ENCODE peak calls at places on chromosomes 7 and 10, in four cellular contexts. X is mammary epithelial cell, P is heart right ventricle, U is WERI-Rb-1. T is an unnamed sample.

GRCh38 chr7:116525913-116526857 is 1.3 kb downstream of the CAV1 start:
- DNase-seq in X (peak), P (peak), U (peak), T (peak)

GRCh38 chr7:26181474-26182227 is 18.9 kb downstream of the HNRNPA2B1 start:
- DNase-seq in X (no peak), P (no peak), U (no peak), T (no peak)

GRCh38 chr10:80805343-80806020 is 267.8 kb downstream of the SH2D4B start:
- DNase-seq in X (no peak), P (no peak), U (no peak), T (no peak)

GRCh38 chr10:97570789-97571536 is 1.6 kb upstream of the ANKRD2 start:
- DNase-seq in X (no peak), P (no peak), U (peak), T (no peak)

GRCh38 chr7:96187735-96188622 is 133.9 kb downstream of the SLC25A13 start:
- DNase-seq in X (no peak), P (no peak), U (no peak), T (no peak)

GRCh38 chr10:113267616-113268015 is 285.2 kb upstream of the HABP2 start:
- DNase-seq in X (no peak), P (no peak), U (no peak), T (no peak)

GRCh38 chr7:8214162-8214897 is 47.6 kb downstream of the ICA1 start:
- DNase-seq in X (peak), P (no peak), U (no peak), T (peak)

GRCh38 chr10:24456319-24456718 is 247.4 kb downstream of the KIAA1217 start:
- DNase-seq in X (peak), P (no peak), U (peak), T (peak)

GRCh38 chr7:69739906-69740545 is 141.8 kb downstream of the AUTS2 start:
- DNase-seq in X (no peak), P (peak), U (peak), T (no peak)

GRCh38 chr7:14936530-14936929 is 34.0 kb upstream of the DGKB start:
- DNase-seq in X (no peak), P (peak), U (no peak), T (peak)

GRCh38 chr10:120823251-120823650 is 27.9 kb upstream of the WDR11 start:
- DNase-seq in X (no peak), P (no peak), U (no peak), T (no peak)

GRCh38 chr10:1043532-1043995 is 5.4 kb downstream of the IDI1 start:
- DNase-seq in X (no peak), P (peak), U (no peak), T (no peak)

GRCh38 chr10:6416892-6417512 is 163.1 kb downstream of the PRKCQ start:
- DNase-seq in X (peak), P (no peak), U (no peak), T (peak)

GRCh38 chr7:140506788-140507464 is 27.6 kb upstream of the MKRN1 start:
- DNase-seq in X (peak), P (peak), U (peak), T (peak)

GRCh38 chr7:133936074-133936473 is 191.1 kb upstream of the LRGUK start:
- DNase-seq in X (no peak), P (no peak), U (no peak), T (peak)

GRCh38 chr7:5574770-5575269 is 151.2 kb upstream of the TNRC18 start:
- DNase-seq in X (no peak), P (peak), U (no peak), T (no peak)

GRCh38 chr7:151632750-151633515 is 113.2 kb upstream of the RHEB start:
- DNase-seq in X (peak), P (peak), U (no peak), T (peak)

GRCh38 chr10:33155720-33156638 is 178.5 kb downstream of the NRP1 start:
- DNase-seq in X (peak), P (no peak), U (no peak), T (peak)

GRCh38 chr10:108362306-108362705 is 1197.8 kb upstream of the SORCS1 start:
- DNase-seq in X (no peak), P (no peak), U (no peak), T (no peak)

GRCh38 chr10:88039496-88040200 is 176.2 kb downstream of the PTEN start:
- DNase-seq in X (peak), P (peak), U (no peak), T (peak)

GRCh38 chr10:119643306-119644214 is 7.6 kb upstream of the BAG3 start:
- DNase-seq in X (no peak), P (no peak), U (peak), T (no peak)

GRCh38 chr10:103481974-103482531 is 3.0 kb upstream of the CALHM3 start:
- DNase-seq in X (peak), P (peak), U (peak), T (peak)

GRCh38 chr10:47421057-47421952 is 37.2 kb upstream of the ZNF488 start:
- DNase-seq in X (peak), P (no peak), U (no peak), T (peak)

GRCh38 chr7:107167483-107168232 is 1.1 kb upstream of the HBP1 start:
- DNase-seq in X (peak), P (peak), U (no peak), T (peak)

GRCh38 chr7:103075337-103075918 is 488 bp downstream of the ARMC10 start:
- DNase-seq in X (peak), P (peak), U (peak), T (peak)

GRCh38 chr10:122013311-122013780 is 24.4 kb downstream of the TACC2 start:
- DNase-seq in X (no peak), P (peak), U (no peak), T (no peak)

GRCh38 chr7:28731092-28731491 is 227.0 kb downstream of the TRIL start:
- DNase-seq in X (no peak), P (no peak), U (no peak), T (no peak)

GRCh38 chr7:36967387-36967786 is 243.1 kb upstream of the AOAH start:
- DNase-seq in X (peak), P (peak), U (peak), T (peak)

GRCh38 chr7:120272896-120273475 is at the start of gene KCND2:
- DNase-seq in X (no peak), P (no peak), U (peak), T (no peak)

GRCh38 chr7:5596046-5596895 is 172.6 kb upstream of the TNRC18 start:
- DNase-seq in X (peak), P (peak), U (no peak), T (peak)

GRCh38 chr7:127652333-127653248 is 597 bp downstream of the SND1 start:
- DNase-seq in X (peak), P (no peak), U (no peak), T (peak)

GRCh38 chr7:36415104-36415503 is 25.4 kb downstream of the ANLN start:
- DNase-seq in X (no peak), P (no peak), U (no peak), T (no peak)

GRCh38 chr7:7667187-7667586 is 26.6 kb downstream of the UMAD1 start:
- DNase-seq in X (no peak), P (no peak), U (peak), T (no peak)

GRCh38 chr7:105782391-105783063 is 93.9 kb downstream of the ATXN7L1 start:
- DNase-seq in X (peak), P (no peak), U (no peak), T (peak)

GRCh38 chr7:135744938-135745701 is 3.5 kb downstream of the FAM180A start:
- DNase-seq in X (peak), P (no peak), U (no peak), T (peak)

GRCh38 chr7:132882714-132883428 is 199.0 kb downstream of the CHCHD3 start:
- DNase-seq in X (no peak), P (no peak), U (no peak), T (no peak)

GRCh38 chr10:95660283-95660682 is 3.8 kb upstream of the ALDH18A1 start:
- DNase-seq in X (peak), P (no peak), U (no peak), T (peak)

GRCh38 chr7:45984386-45985295 is 63.6 kb upstream of the IGFBP3 start:
- DNase-seq in X (no peak), P (no peak), U (peak), T (peak)
- TF ChIP-seq CTCF in X (peak), P (no peak), U (peak), T (peak)

DNA sequence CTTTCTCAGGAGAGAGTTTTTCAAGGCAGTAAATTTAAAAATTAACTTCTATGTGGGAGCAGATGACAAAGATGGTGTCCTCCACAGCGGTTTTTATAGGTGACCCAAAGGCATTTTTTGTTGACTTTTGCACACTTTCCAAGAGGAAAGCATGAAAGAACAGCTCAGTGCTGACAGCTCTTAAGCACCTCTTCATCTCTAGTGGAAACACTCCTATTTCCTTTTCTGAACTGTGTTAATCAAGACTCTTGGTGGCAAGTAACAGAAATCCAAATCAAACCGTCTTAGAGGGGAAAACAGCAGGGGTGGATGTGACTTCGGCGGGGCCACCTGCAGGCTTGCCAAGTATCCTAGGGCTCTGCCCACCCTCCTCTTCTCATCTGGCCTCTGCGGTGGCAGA is 71.8 kb upstream of the GATA3 start:
- DNase-seq in X (no peak), P (no peak), U (no peak), T (no peak)
- H3K4me3 ChIP-seq in X (no peak), P (no peak), U (no peak), T (no peak)

DNA sequence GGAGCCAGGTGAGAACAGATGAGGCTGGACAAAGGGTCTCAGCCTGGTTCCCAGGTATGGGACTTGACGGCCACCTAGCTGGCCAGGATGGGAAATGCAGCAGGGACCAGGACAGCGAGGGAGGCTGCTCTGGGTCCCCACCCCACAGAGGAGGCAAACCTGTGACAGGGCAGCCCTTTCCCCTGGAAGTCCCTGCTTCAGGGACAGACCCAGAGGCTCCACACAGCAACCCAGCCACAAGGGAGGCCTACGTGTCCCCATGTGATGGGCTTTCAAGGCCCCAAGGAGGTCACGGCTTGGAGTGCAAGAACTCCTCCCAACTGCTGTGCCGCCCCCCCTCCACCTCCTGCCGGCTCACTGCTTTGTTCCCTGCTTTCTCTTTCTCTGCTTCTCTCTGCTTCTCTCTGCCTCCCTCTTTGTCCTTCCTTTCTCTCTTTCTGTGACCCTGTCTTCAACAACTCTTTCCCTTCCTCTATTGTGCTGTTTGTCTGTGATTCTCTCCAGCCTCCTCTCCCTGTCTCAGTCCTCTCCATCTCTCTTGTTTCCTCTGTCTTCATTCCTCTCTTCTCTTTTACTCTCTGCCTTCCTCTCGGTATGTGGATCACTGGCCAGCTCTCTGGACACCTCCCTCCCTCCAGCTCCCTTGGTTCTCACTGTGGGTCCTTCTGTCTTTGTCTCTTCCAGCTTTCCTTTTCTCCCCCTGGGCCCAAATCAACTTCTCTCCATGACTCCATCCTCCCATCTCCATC is 9.6 kb upstream of the EIF5AL1 start:
- DNase-seq in X (peak), P (no peak), U (peak), T (peak)
- TF ChIP-seq CTCF in X (peak), P (no peak), U (peak), T (peak)

GRCh38 chr7:31096198-31096881 is 44.2 kb downstream of the ADCYAP1R1 start:
- DNase-seq in X (no peak), P (no peak), U (no peak), T (no peak)

GRCh38 chr7:31096882-31097258 is 44.8 kb downstream of the ADCYAP1R1 start:
- DNase-seq in X (no peak), P (no peak), U (no peak), T (no peak)

GRCh38 chr7:31094271-31094670 is 42.2 kb downstream of the ADCYAP1R1 start:
- DNase-seq in X (no peak), P (no peak), U (no peak), T (no peak)

GRCh38 chr7:31092606-31093005 is 40.5 kb downstream of the ADCYAP1R1 start:
- DNase-seq in X (no peak), P (no peak), U (no peak), T (no peak)

DNA sequence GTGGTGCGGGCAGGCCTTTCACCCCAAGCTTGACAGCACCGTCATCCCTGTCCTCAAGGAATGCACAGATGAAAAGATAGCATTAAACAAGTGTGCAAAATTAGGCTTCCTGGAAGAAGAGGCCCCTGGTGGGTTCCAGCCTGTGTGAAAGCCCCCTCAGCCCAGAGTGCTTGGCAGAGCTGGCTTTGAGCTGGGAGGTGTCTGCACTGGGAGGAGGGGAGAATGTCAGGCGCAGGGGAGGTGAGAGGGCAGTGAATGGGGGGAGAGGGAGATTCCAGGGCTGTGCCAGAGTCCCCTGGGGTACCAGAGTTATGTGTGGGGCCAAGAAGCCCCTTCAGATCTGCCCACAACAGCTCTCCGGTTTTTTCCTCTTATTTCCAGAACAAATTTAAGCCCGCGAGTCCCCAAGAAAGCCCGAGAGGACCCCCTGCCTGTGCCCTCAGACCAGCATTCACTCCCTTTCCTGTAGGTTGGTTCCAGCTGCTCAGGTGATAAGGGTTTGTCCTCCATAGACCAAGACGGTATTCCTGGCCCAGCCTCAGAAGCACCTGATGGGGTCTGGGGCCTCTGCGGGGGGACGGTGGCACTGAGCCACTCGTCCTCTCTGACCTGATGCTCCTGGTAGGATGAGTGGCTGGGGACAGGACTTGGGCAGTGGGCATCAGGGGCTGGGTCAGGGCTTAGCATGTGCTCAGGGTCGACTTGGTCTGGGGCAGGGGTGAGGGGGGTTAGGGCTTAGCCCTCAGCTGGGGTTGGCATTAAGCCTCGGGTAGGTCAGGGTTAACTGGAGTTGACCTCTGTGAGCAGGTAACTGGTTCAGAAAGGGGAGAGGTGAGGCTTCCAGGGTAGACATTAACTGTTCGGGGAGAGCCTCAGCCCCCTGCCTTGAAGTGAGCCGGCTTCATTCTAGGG is 43.4 kb downstream of the ADCYAP1R1 start:
- DNase-seq in X (no peak), P (no peak), U (no peak), T (no peak)
- H3K4me3 ChIP-seq in X (no peak), P (no peak), U (no peak), T (no peak)

GRCh38 chr7:24788956-24789576 is 31.8 kb upstream of the GSDME start:
- DNase-seq in X (peak), P (no peak), U (no peak), T (peak)

GRCh38 chr7:24786306-24786705 is 29.0 kb upstream of the GSDME start:
- DNase-seq in X (no peak), P (no peak), U (no peak), T (no peak)

GRCh38 chr7:24784292-24784691 is 27.0 kb upstream of the GSDME start:
- DNase-seq in X (no peak), P (no peak), U (no peak), T (no peak)

GRCh38 chr7:24786941-24787340 is 29.7 kb upstream of the GSDME start:
- DNase-seq in X (peak), P (peak), U (no peak), T (peak)

GRCh38 chr7:24788075-24788474 is 30.8 kb upstream of the GSDME start:
- DNase-seq in X (no peak), P (no peak), U (no peak), T (no peak)
- TF ChIP-seq CTCF in X (peak), P (no peak), U (peak), T (peak)

GRCh38 chr7:74405191-74405898 is 48.4 kb upstream of the GTF2IRD1 start:
- DNase-seq in X (no peak), P (no peak), U (peak), T (peak)

GRCh38 chr7:74404741-74405140 is 49.0 kb upstream of the GTF2IRD1 start:
- DNase-seq in X (no peak), P (no peak), U (no peak), T (no peak)

GRCh38 chr7:74407958-74408357 is 45.7 kb upstream of the GTF2IRD1 start:
- DNase-seq in X (no peak), P (no peak), U (no peak), T (no peak)

GRCh38 chr7:74404388-74404700 is 49.4 kb upstream of the GTF2IRD1 start:
- DNase-seq in X (no peak), P (no peak), U (no peak), T (no peak)

GRCh38 chr7:74405899-74406512 is 47.7 kb upstream of the GTF2IRD1 start:
- DNase-seq in X (no peak), P (no peak), U (no peak), T (no peak)
- H3K4me3 ChIP-seq in X (no peak), P (no peak), U (peak), T (no peak)

DNA sequence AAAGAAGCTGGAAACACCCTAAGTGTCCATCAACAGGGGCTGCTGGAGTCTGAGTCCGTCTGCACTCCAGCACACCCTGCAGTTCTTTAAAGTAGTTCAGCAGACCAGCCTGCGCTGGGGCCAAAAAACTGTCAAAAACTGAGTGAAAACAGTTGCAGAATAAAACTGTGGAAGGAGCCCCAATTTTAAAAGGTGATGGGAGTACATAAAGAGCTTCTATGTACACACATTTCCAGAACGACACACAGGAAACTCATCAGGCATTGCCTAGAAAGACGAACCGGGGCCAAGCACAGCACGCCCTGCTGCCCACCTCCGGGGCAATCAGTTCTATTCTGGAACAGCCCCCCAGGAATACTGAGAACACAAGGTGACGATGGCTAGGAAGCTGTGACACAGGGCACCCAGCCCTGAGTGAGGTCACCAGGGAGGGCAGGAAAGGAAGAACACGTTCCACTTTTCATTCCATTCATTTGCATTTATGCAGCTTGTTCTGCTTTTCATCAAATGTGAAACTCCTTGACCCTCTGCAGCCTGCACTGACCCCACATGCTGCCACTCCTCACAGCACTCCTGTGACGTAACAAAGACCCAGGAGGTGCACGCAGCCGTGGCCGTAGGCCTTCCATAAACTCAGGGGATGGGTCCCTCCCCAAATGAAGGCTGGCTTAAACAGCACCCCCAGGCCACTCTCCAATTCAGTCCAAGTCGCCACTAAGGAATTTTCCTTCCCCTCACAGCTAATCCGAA is 29.0 kb downstream of the MAD1L1 start:
- DNase-seq in X (no peak), P (no peak), U (no peak), T (no peak)
- TF ChIP-seq CTCF in X (no peak), P (no peak), U (no peak), T (no peak)